ENCODE peak calls at places on chromosomes 11 and 22, in eight cellular contexts. A is nephron progenitor cell, H is HFFc6, T is heart right ventricle, I is lower leg skin, U is breast epithelium, W is cardiac muscle cell, K is GM10248. O is an unnamed sample.

GRCh38 chr11:62573006-62573591 is 592 bp downstream of the EEF1G start:
- DNase-seq in U (no peak), H (no peak), T (no peak), W (peak; percentile 30), A (peak; percentile 39), K (no peak), I (no peak), O (no peak)

GRCh38 chr11:3202305-3202704 is 16.3 kb downstream of the MRGPRG start:
- DNase-seq in T (no peak), K (no peak), I (no peak), W (no peak), H (no peak), U (no peak), A (no peak), O (no peak)

GRCh38 chr22:39962071-39962470 is 1.9 kb downstream of the TMA7B start:
- DNase-seq in U (no peak), T (no peak), I (no peak), H (no peak), A (no peak), W (no peak), K (no peak), O (no peak)

GRCh38 chr11:57516061-57516443 is 550 bp upstream of the SLC43A1 start:
- DNase-seq in T (no peak), H (no peak), A (no peak), K (no peak), I (no peak), U (no peak), W (no peak), O (no peak)

GRCh38 chr11:17142450-17142849 is 65.0 kb upstream of the RPS13 start:
- DNase-seq in U (no peak), I (no peak), H (no peak), W (no peak), A (no peak), T (no peak), K (no peak), O (no peak)

GRCh38 chr11:111730871-111731591 is 35.2 kb downstream of the PPP2R1B start:
- DNase-seq in A (no peak), I (peak; percentile 78), K (no peak), U (peak; percentile 77), W (no peak), H (no peak), T (no peak), O (no peak)

GRCh38 chr11:88101881-88102594 is 73.2 kb downstream of the RAB38 start:
- DNase-seq in W (no peak), I (no peak), U (no peak), T (no peak), K (no peak), H (no peak), A (no peak), O (no peak)

GRCh38 chr11:35167451-35167954 is 28.5 kb downstream of the CD44 start:
- DNase-seq in W (peak; percentile 57), K (no peak), H (peak; percentile 51), T (no peak), I (peak; percentile 53), A (no peak), U (no peak), O (no peak)

GRCh38 chr11:34309970-34310369 is 47.8 kb downstream of the ABTB2 start:
- DNase-seq in K (no peak), W (no peak), A (no peak), H (no peak), I (no peak), T (no peak), U (no peak), O (no peak)

GRCh38 chr22:26552466-26552865 is 37.5 kb downstream of the TPST2 start:
- DNase-seq in K (no peak), U (no peak), A (no peak), T (no peak), I (no peak), W (peak; percentile 17), H (no peak), O (no peak)

GRCh38 chr22:20226077-20226716 is 41.9 kb downstream of the RTN4R start:
- DNase-seq in T (no peak), H (no peak), U (no peak), K (no peak), A (no peak), I (no peak), W (no peak), O (no peak)

GRCh38 chr11:87878373-87878779 is 296.9 kb downstream of the RAB38 start:
- DNase-seq in T (no peak), I (no peak), K (no peak), H (peak; percentile 42), U (no peak), A (no peak), W (peak; percentile 67), O (no peak)

GRCh38 chr11:19539861-19540260 is 172.8 kb upstream of the NAV2 start:
- DNase-seq in T (no peak), U (no peak), A (no peak), I (no peak), W (no peak), H (no peak), K (no peak), O (no peak)

GRCh38 chr22:29635734-29636357 is 32.4 kb downstream of the NF2 start:
- DNase-seq in T (no peak), H (peak; percentile 30), U (no peak), W (peak; percentile 74), A (peak; percentile 12), I (no peak), K (peak; percentile 39), O (no peak)

GRCh38 chr22:42300286-42301071 is 30.0 kb upstream of the TCF20 start:
- DNase-seq in T (no peak), A (no peak), U (no peak), I (no peak), H (no peak), W (no peak), K (peak; percentile 78), O (no peak)

GRCh38 chr11:3954448-3955298 is 99.2 kb downstream of the STIM1 start:
- DNase-seq in K (no peak), A (no peak), I (no peak), W (no peak), T (no peak), H (peak; percentile 2), U (no peak), O (no peak)

GRCh38 chr11:124119103-124119502 is 3.9 kb downstream of the VWA5A start:
- DNase-seq in K (no peak), W (no peak), I (no peak), U (no peak), A (no peak), H (no peak), T (no peak), O (no peak)

GRCh38 chr11:101862410-101863233 is 52.2 kb upstream of the CEP126 start:
- DNase-seq in A (peak; percentile 6), K (no peak), I (peak; percentile 30), H (peak; percentile 72), U (no peak), W (peak; percentile 83), T (no peak), O (no peak)

GRCh38 chr11:125413226-125413625 is 82.8 kb downstream of the FEZ1 start:
- DNase-seq in T (no peak), I (no peak), A (no peak), K (no peak), W (no peak), U (no peak), H (no peak), O (no peak)

DNA sequence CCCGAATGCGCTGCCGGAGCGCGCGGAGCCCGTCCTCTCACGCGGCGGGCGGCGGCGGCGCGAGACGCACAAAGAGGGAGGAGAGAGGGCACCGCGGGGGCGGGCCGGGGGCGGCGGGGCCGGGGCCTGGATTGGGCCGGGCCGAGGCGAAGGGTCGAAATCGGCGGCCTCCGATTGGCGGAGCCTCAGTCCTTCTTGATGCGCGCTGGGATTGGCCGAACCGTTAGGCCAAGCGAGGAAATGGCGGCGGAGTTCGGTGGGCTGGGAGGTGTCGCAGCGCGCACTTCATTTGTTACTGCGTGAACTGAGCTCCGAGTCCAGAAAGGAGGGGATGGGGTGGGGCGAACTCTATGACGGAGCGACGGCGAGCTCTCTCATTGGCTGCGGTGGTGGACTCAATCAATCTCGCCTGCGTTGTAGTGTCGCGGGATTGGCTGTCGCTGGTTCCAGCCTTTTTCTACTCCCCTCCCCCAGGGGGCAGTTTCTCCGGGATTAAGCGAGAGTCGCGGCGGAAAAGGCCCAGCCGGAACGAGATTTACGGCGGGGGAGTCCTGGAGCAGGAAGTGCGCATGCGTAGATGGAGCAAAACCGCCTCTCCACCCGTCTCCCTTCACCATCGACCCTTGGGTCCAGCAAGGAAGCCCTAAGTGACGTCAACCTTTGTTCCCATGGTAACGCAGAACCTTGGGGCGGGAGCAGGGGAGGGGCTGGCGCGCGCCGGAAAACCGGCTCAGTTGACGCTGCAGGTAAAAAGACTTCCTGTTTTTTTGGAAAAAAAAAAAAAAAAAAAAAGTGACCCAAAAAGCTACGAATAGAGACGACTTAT is at the start of gene SF1:
- DNase-seq in W (peak; percentile 100), A (peak; percentile 97), K (peak; percentile 97), H (peak; percentile 100), U (peak; percentile 100), T (peak; percentile 100), I (peak; percentile 100), O (peak; percentile 100)
- TF ChIP-seq CTCF in W (peak; percentile 6), A (no peak), K (no peak), H (no peak), U (peak; percentile 10), T (no peak), I (no peak), O (no peak)

GRCh38 chr11:129766858-129767604 is 48.6 kb upstream of the TMEM45B start:
- DNase-seq in H (peak; percentile 37), W (peak; percentile 48), I (no peak), U (no peak), A (peak; percentile 49), K (no peak), T (no peak), O (no peak)
- TF ChIP-seq CTCF in H (peak; percentile 81), W (peak; percentile 63), I (no peak), U (no peak), A (peak; percentile 58), K (peak; percentile 25), T (no peak), O (peak; percentile 67)

GRCh38 chr11:6603287-6604080 is at the start of the genes ILK and RRP8:
- DNase-seq in K (peak; percentile 94), A (peak; percentile 91), I (peak; percentile 91), H (peak; percentile 88), U (peak; percentile 88), T (peak; percentile 93), W (peak; percentile 93), O (peak; percentile 95)
- TF ChIP-seq CTCF in K (no peak), A (no peak), I (no peak), H (peak; percentile 34), U (no peak), T (peak; percentile 13), W (no peak), O (peak; percentile 36)

GRCh38 chr11:21144556-21144955 is 475.2 kb downstream of the NELL1 start:
- DNase-seq in H (no peak), K (no peak), A (no peak), W (no peak), I (no peak), T (no peak), U (no peak), O (no peak)

GRCh38 chr11:21137813-21138212 is 468.4 kb downstream of the NELL1 start:
- DNase-seq in H (no peak), T (no peak), K (no peak), I (no peak), U (no peak), W (no peak), A (no peak), O (no peak)

DNA sequence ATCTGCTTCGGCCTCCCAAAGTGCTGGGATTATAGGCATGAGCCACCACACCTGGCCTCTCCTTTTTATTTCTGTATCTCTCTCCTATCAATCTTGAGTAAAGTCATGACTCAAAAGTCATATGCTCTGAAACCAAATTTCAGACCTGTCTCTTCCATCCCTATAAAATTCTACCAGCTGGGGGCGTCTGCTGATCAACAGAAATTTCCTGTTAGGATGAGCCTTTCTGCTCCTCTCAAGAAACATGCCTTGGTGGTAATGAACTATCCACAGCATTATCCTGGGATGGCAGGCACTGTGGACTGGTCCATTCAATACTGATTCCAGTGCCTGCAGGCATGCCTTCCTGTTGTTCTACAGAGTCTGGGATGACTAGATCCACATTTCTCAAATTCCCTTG is 472.6 kb downstream of the NELL1 start:
- DNase-seq in U (no peak), I (no peak), W (no peak), H (no peak), A (no peak), T (no peak), K (no peak), O (no peak)
- TF ChIP-seq CTCF in U (no peak), I (no peak), W (no peak), H (no peak), A (peak; percentile 30), T (no peak), K (no peak), O (no peak)